ENCODE peak calls at places on chromosomes 16 and 17, in nine cellular contexts. S, W, X, R, E, C, K, O and V are unnamed samples. For H3K4me1, the result is how much of the 10 kb centered on the place peaks cover.

GRCh38 chr17:60171753-60172079 is 21.9 kb downstream of the CA4 start:
- DNase-seq in K (no peak), X (no peak), R (no peak), O (no peak), W (no peak), E (no peak), C (no peak), S (no peak), V (no peak)

GRCh38 chr17:61209099-61209439 is 190.6 kb upstream of the TBX2 start:
- DNase-seq in O (no peak), R (no peak), K (no peak), C (no peak), W (no peak), E (no peak), X (no peak), S (no peak), V (no peak)

GRCh38 chr16:57226701-57227621 is 18.1 kb upstream of the ARL2BP start:
- DNase-seq in C (no peak), O (no peak), S (no peak), R (no peak), K (no peak), E (no peak), W (no peak), X (peak), V (no peak)

GRCh38 chr17:37322826-37323561 is 52.8 kb upstream of the C17orf78 start:
- DNase-seq in S (no peak), X (no peak), C (no peak), W (no peak), K (no peak), O (no peak), E (no peak), R (no peak), V (no peak)

GRCh38 chr17:5047446-5047845 is 12.2 kb upstream of the SLC52A1 start:
- DNase-seq in C (no peak), S (no peak), X (no peak), E (no peak), R (no peak), K (no peak), O (no peak), W (no peak), V (no peak)

GRCh38 chr17:79633937-79634813 is 23.3 kb upstream of the RBFOX3 start:
- DNase-seq in O (no peak), K (peak), R (no peak), W (no peak), S (peak), X (no peak), E (no peak), C (peak), V (no peak)

GRCh38 chr16:74740795-74741304 is 33.8 kb downstream of the FA2H start:
- DNase-seq in R (no peak), K (peak), O (peak), C (peak), S (peak), E (no peak), X (no peak), W (no peak), V (no peak)

GRCh38 chr17:79844869-79845600 is 5.8 kb upstream of the CBX4 start:
- DNase-seq in E (peak), O (peak), X (peak), W (no peak), C (peak), S (peak), R (no peak), K (peak), V (peak)

GRCh38 chr17:19018600-19018950 is 14.0 kb upstream of the FAM83G start:
- DNase-seq in X (no peak), O (no peak), K (peak), R (no peak), W (no peak), S (peak), C (no peak), E (no peak), V (peak)

GRCh38 chr17:57761887-57762286 is 16.8 kb upstream of the CCDC182 start:
- DNase-seq in C (no peak), S (no peak), W (no peak), O (no peak), R (no peak), E (no peak), K (no peak), X (no peak), V (no peak)

GRCh38 chr16:57618306-57619132 is 9.9 kb upstream of the ADGRG1 start:
- DNase-seq in O (peak), W (no peak), R (peak), X (peak), C (no peak), S (no peak), E (no peak), K (peak), V (no peak)

GRCh38 chr17:59763861-59764260 is 56.4 kb downstream of the VMP1 start:
- DNase-seq in K (no peak), E (no peak), S (no peak), R (peak), W (no peak), X (no peak), O (no peak), C (no peak), V (no peak)

GRCh38 chr16:2090819-2091721 is 43.3 kb downstream of the TSC2 start:
- DNase-seq in O (peak), K (peak), E (no peak), R (no peak), C (peak), X (no peak), W (peak), S (peak), V (peak)

GRCh38 chr17:81083125-81083765 is 48.3 kb downstream of the BAIAP2 start:
- DNase-seq in R (no peak), S (no peak), O (peak), C (no peak), E (no peak), X (peak), W (no peak), K (no peak), V (peak)

GRCh38 chr16:65967376-65967775 is 399.1 kb upstream of the CDH5 start:
- DNase-seq in W (no peak), C (no peak), X (no peak), R (peak), S (no peak), E (no peak), K (no peak), O (no peak), V (no peak)

GRCh38 chr17:83180996-83181481 is 101.6 kb downstream of the METRNL start:
- DNase-seq in R (no peak), K (no peak), W (no peak), O (no peak), C (no peak), X (peak), E (peak), S (no peak), V (no peak)

GRCh38 chr17:57782642-57783337 is 37.7 kb upstream of the CCDC182 start:
- DNase-seq in E (no peak), C (no peak), R (no peak), S (no peak), O (no peak), X (peak), W (no peak), K (no peak), V (no peak)

GRCh38 chr16:27976990-27977389 is 86.5 kb downstream of the GSG1L start:
- DNase-seq in S (no peak), X (no peak), C (no peak), W (no peak), K (no peak), R (no peak), E (no peak), O (no peak), V (no peak)

GRCh38 chr17:78390241-78391050 is 12.0 kb downstream of the PGS1 start:
- DNase-seq in S (no peak), W (no peak), O (no peak), K (no peak), E (no peak), X (peak), C (no peak), R (peak), V (no peak)

GRCh38 chr17:78343433-78344201 is 16.3 kb downstream of the SOCS3 start:
- DNase-seq in C (peak), X (no peak), K (peak), O (no peak), W (no peak), R (no peak), S (peak), E (peak), V (no peak)

GRCh38 chr17:2171725-2172446 is 117.0 kb downstream of the HIC1 start:
- DNase-seq in S (no peak), W (peak), E (no peak), O (peak), C (peak), R (peak), K (peak), X (no peak), V (peak)

GRCh38 chr17:6374271-6374691 is 60.6 kb downstream of the AIPL1 start:
- DNase-seq in S (no peak), X (no peak), R (peak), O (no peak), C (no peak), E (no peak), W (no peak), K (no peak), V (no peak)

GRCh38 chr17:3528604-3529511 is 28.8 kb downstream of the TRPV3 start:
- DNase-seq in X (no peak), S (no peak), K (peak), R (no peak), O (no peak), E (no peak), W (no peak), C (no peak), V (peak)

GRCh38 chr17:43588664-43589435 is 42.7 kb upstream of the ETV4 start:
- DNase-seq in R (no peak), C (no peak), E (no peak), S (no peak), W (peak), K (no peak), O (no peak), X (no peak), V (no peak)

GRCh38 chr17:50767446-50767845 is at the start of gene ANKRD40CL:
- DNase-seq in W (no peak), E (no peak), O (no peak), C (peak), R (no peak), S (no peak), K (no peak), X (no peak), V (no peak)

GRCh38 chr16:11835891-11836652 is 15.3 kb downstream of the RSL1D1 start:
- DNase-seq in R (peak), O (no peak), K (no peak), C (no peak), W (no peak), E (no peak), S (no peak), X (no peak), V (no peak)

GRCh38 chr16:524274-525011 is 3.1 kb upstream of the CAPN15 start:
- DNase-seq in S (peak), K (peak), C (no peak), R (no peak), E (no peak), W (no peak), X (peak), O (no peak), V (peak)

GRCh38 chr16:72609933-72610332 is 438.0 kb upstream of the PMFBP1 start:
- DNase-seq in K (no peak), O (no peak), X (no peak), R (no peak), E (no peak), S (no peak), C (no peak), W (no peak), V (no peak)

GRCh38 chr16:27446721-27447120 is 44.7 kb downstream of the IL21R start:
- DNase-seq in K (peak), C (peak), W (no peak), R (no peak), S (peak), X (no peak), E (peak), O (no peak), V (peak)

GRCh38 chr16:62041401-62041800 is 5.2 kb upstream of the CDH8 start:
- DNase-seq in X (no peak), O (no peak), E (no peak), S (no peak), C (no peak), W (no peak), R (no peak), K (no peak), V (no peak)

GRCh38 chr16:60107467-60107866 is 1373.4 kb upstream of the GOT2 start:
- DNase-seq in C (no peak), X (no peak), O (no peak), W (no peak), S (no peak), E (no peak), R (no peak), K (no peak), V (no peak)

GRCh38 chr16:12158428-12158827 is 181.9 kb downstream of the SNX29 start:
- DNase-seq in X (no peak), E (no peak), O (no peak), W (no peak), C (no peak), R (peak), K (no peak), S (no peak), V (no peak)

GRCh38 chr16:82748026-82748425 is 121.3 kb downstream of the CDH13 start:
- DNase-seq in C (no peak), R (peak), X (no peak), E (no peak), K (no peak), W (no peak), S (no peak), O (peak), V (peak)

GRCh38 chr16:23134274-23134673 is 15.0 kb downstream of the USP31 start:
- DNase-seq in E (no peak), S (no peak), W (no peak), X (peak), K (no peak), C (peak), R (no peak), O (no peak), V (peak)

GRCh38 chr17:38428150-38428642 is at the start of gene ARHGAP23:
- DNase-seq in E (peak), O (peak), S (no peak), R (peak), W (no peak), X (peak), C (peak), K (peak), V (peak)

GRCh38 chr16:61813339-61813738 is 222.9 kb downstream of the CDH8 start:
- DNase-seq in X (no peak), W (no peak), R (no peak), C (no peak), E (no peak), S (peak), K (no peak), O (no peak), V (no peak)

GRCh38 chr16:53664724-53665345 is 38.8 kb downstream of the RPGRIP1L start:
- DNase-seq in S (no peak), C (no peak), X (no peak), K (no peak), O (no peak), E (no peak), R (peak), W (no peak), V (peak)

GRCh38 chr17:75084039-75084660 is 3.6 kb upstream of the SLC16A5 start:
- DNase-seq in S (no peak), R (no peak), E (no peak), W (no peak), O (no peak), X (no peak), K (no peak), C (no peak), V (no peak)

DNA sequence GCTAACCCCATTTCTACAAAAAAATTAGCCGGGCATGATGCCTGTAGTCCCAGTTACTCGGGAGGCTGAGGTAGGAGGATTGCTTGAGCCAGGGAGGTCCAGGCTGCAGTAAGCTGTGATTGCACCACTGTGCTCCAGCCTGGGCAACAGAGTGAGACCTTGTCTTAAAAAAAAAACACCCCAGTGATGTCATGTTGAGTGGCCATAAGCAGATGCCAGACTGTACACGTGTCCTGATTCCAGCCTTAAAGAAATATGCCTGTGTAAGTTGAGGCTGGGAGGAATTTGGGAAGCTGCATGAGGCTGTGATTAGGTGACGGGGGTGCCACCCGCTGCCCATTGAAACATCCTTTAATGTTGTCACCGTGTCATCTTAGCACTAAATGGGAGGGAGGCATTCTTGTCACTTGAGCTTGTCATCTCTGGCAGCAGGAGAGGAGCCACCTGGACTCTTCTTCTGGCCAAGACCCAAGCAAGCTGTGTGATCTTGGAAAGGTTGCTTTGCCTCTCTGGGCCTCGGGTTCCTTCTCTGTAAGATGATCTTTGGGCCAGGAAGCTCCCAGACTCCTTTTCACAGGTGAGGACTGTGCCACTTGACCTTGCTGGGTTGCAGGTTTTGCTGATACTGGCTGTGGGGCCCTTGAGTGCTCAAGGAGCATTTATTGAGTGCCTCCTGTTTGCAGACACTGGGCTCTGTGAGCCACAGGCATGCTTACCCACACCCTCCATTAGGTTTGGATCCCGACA is 98.3 kb upstream of the CIBAR2 start:
- DNase-seq in E (no peak), W (no peak), K (no peak), X (no peak), S (no peak), R (peak), C (no peak), O (no peak), V (no peak)
- H3K4me1 ChIP-seq in E (under half), W (under half), K (under half), X (under half), S (under half), R (half or more), C (under half), O (under half), V (under half)

DNA sequence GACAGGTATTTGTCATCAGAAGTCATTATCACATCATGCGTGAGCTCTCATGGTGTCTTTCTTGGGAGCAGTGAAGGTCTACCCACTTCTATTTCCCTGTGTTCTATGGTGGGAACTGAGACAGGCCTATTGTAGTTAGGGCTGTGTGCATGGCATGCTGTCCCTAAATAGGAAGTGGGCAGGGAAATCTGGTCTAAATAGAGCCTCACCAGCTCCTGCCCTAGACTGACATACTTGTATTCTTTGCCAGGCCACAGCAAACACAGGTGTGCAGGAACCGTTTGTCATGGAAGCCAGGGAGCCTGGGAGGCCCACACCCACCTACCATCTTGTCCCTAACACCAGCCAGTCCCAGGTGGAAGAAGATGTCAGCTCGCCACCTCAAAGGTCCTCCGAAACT is 10.1 kb downstream of the SLC7A6 start:
- DNase-seq in W (no peak), E (no peak), R (no peak), X (no peak), C (no peak), S (no peak), K (no peak), O (no peak), V (no peak)
- H3K4me3 ChIP-seq in W (no peak), E (peak), R (no peak), X (no peak), C (no peak), S (no peak), K (no peak), O (no peak), V (no peak)

GRCh38 chr17:17696871-17697633 is 15.8 kb downstream of the RAI1 start:
- DNase-seq in C (no peak), O (peak), E (no peak), W (no peak), S (no peak), R (no peak), K (no peak), X (no peak), V (peak)

GRCh38 chr17:17694229-17695081 is 13.2 kb downstream of the RAI1 start:
- DNase-seq in O (peak), C (peak), W (peak), E (peak), K (peak), R (peak), S (peak), X (peak), V (peak)

GRCh38 chr17:17698371-17698770 is 17.1 kb downstream of the RAI1 start:
- DNase-seq in E (no peak), S (no peak), R (no peak), K (no peak), C (no peak), X (no peak), O (no peak), W (no peak), V (peak)

GRCh38 chr17:17693955-17694228 is 12.6 kb downstream of the RAI1 start:
- DNase-seq in C (no peak), O (no peak), K (no peak), W (peak), E (no peak), X (peak), R (no peak), S (no peak), V (no peak)

GRCh38 chr17:17696075-17696474 is 14.8 kb downstream of the RAI1 start:
- DNase-seq in E (no peak), O (no peak), K (no peak), X (no peak), W (no peak), C (no peak), R (no peak), S (no peak), V (no peak)
- H3K4me1 ChIP-seq in E (under half), O (half or more), K (half or more), X (under half), W (half or more), C (half or more), R (half or more), S (half or more), V (half or more)

GRCh38 chr17:15944720-15945492 is at the start of gene ADORA2B:
- DNase-seq in E (peak), W (no peak), K (peak), S (peak), O (peak), X (peak), R (peak), C (peak), V (peak)

GRCh38 chr17:15945493-15946209 is 721 bp downstream of the ADORA2B start:
- DNase-seq in K (peak), R (peak), C (peak), X (no peak), S (peak), W (no peak), O (peak), E (no peak), V (no peak)

GRCh38 chr17:15942207-15942833 is 2.6 kb upstream of the ADORA2B start:
- DNase-seq in S (no peak), C (no peak), E (no peak), O (no peak), X (no peak), R (no peak), W (no peak), K (peak), V (peak)

GRCh38 chr17:15941781-15942180 is 3.1 kb upstream of the ADORA2B start:
- DNase-seq in E (no peak), C (no peak), X (no peak), O (no peak), R (no peak), S (no peak), W (no peak), K (peak), V (no peak)

DNA sequence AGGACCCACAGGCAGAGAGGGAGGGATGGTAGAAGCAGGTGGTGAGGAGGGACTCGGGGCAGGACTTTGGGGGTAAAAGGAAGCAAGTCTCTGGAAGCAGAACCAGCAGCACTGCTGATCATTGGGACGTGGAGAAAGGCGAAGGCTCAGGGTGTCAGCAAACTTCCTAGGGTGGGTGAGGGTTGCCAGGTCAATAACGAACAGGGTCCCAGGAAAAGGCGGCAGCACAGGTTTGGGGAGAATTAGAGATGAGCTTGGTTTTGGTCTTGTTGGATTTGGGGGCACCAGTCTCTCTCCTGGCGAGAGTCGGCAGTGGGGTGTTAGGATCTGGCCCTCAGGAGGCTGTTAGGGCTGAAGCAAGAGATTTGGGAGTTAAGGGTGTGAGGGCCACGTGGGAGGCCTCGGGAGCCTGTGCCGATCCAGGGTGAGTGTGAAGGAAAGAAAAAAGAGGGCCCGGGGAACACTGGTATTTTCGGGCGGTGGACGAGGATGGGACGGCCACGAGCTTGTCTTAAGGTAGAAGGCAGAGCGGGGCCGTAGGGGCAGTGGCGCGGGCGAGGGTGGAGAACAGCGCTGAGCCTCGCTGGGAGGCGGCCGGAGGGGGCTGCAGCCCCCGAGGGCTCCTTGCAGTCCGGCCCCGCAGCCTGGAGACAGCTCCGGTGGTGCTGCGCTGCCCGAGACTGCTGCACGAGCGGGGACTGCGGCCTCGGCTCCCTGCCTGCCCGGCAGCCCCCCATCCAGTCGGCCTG is 785 bp upstream of the ADORA2B start:
- DNase-seq in E (no peak), C (no peak), R (no peak), O (no peak), K (peak), X (no peak), S (no peak), W (no peak), V (no peak)
- H3K4me3 ChIP-seq in E (peak), C (peak), R (peak), O (peak), K (no peak), X (peak), S (no peak), W (peak), V (peak)